ENCODE peak calls at places on chromosomes 11 and 22, in eight cellular contexts. K is nucleus accumbens, R is SW480, C is iris pigment epithelial cell, N is renal cortical epithelial cell, P is LoVo, G is M059J, J is naive B cell. L is an unnamed sample.

GRCh38 chr11:35893796-35894475 is 49.9 kb upstream of the LDLRAD3 start:
- DNase-seq in G (peak), J (no peak), C (peak), N (peak), K (no peak), R (peak), P (peak), L (no peak)

GRCh38 chr22:45502215-45503070 is at the start of gene FBLN1:
- DNase-seq in P (no peak), R (peak), K (no peak), G (peak), N (no peak), J (no peak), C (no peak), L (no peak)

GRCh38 chr11:64322925-64323260 is 5.0 kb downstream of the PRDX5 start:
- DNase-seq in J (no peak), P (no peak), N (no peak), G (no peak), C (no peak), R (peak), K (no peak), L (no peak)

GRCh38 chr11:117071344-117071787 is 26.9 kb downstream of the SIK3 start:
- DNase-seq in K (no peak), C (peak), P (peak), G (peak), J (no peak), R (no peak), N (peak), L (peak)

GRCh38 chr11:97751405-97751804 is 1269.3 kb upstream of the CNTN5 start:
- DNase-seq in N (no peak), G (no peak), C (no peak), J (no peak), K (no peak), R (no peak), P (no peak), L (no peak)

GRCh38 chr11:20250644-20251247 is 90.5 kb upstream of the DBX1 start:
- DNase-seq in J (no peak), C (no peak), G (no peak), R (no peak), P (no peak), K (no peak), N (no peak), L (no peak)

GRCh38 chr11:114822038-114822437 is 143.7 kb downstream of the NXPE2 start:
- DNase-seq in N (no peak), G (no peak), R (no peak), K (no peak), C (no peak), P (no peak), J (no peak), L (no peak)

GRCh38 chr22:36303874-36304273 is 50.9 kb downstream of the APOL1 start:
- DNase-seq in R (peak), N (no peak), P (peak), G (no peak), J (no peak), K (no peak), C (no peak), L (no peak)

GRCh38 chr11:111378773-111379499 is at the start of gene POU2AF1:
- DNase-seq in K (no peak), R (peak), N (no peak), J (peak), C (peak), P (no peak), G (peak), L (no peak)

GRCh38 chr11:86230196-86230813 is 14.2 kb upstream of the EED start:
- DNase-seq in C (no peak), J (no peak), R (peak), N (peak), P (no peak), G (peak), K (no peak), L (peak)

GRCh38 chr11:65352783-65353182 is 1.8 kb upstream of the TIGD3 start:
- DNase-seq in R (no peak), K (no peak), P (no peak), J (no peak), C (no peak), N (peak), G (peak), L (peak)

GRCh38 chr22:41913842-41914534 is 886 bp downstream of the SHISA8 start:
- DNase-seq in C (no peak), N (no peak), K (no peak), G (no peak), P (no peak), R (no peak), J (no peak), L (no peak)

GRCh38 chr11:76796511-76797203 is 13.5 kb downstream of the TSKU start:
- DNase-seq in K (no peak), R (no peak), N (no peak), J (no peak), P (no peak), C (no peak), G (no peak), L (no peak)

GRCh38 chr11:17542249-17542648 is 2.0 kb downstream of the USH1C start:
- DNase-seq in R (peak), K (no peak), N (peak), G (no peak), P (peak), C (no peak), J (no peak), L (no peak)

GRCh38 chr11:119432484-119433368 is 9.8 kb upstream of the THY1 start:
- DNase-seq in P (peak), G (peak), J (no peak), R (peak), K (no peak), C (peak), N (peak), L (no peak)

GRCh38 chr11:13965337-13965736 is 2.8 kb downstream of the SPON1 start:
- DNase-seq in N (peak), P (peak), C (no peak), K (no peak), G (no peak), J (no peak), R (peak), L (no peak)

GRCh38 chr11:36253238-36253637 is 36.0 kb downstream of the COMMD9 start:
- DNase-seq in P (no peak), K (peak), G (no peak), R (no peak), C (no peak), J (no peak), N (no peak), L (no peak)

GRCh38 chr11:123505546-123506299 is 75.7 kb downstream of the GRAMD1B start:
- DNase-seq in N (peak), P (no peak), K (no peak), C (no peak), G (no peak), J (no peak), R (no peak), L (no peak)

GRCh38 chr11:79182794-79183193 is 258.0 kb downstream of the TENM4 start:
- DNase-seq in G (peak), K (no peak), C (peak), N (no peak), J (no peak), P (no peak), R (no peak), L (no peak)

GRCh38 chr11:110087820-110088534 is 5.2 kb upstream of the ZC3H12C start:
- DNase-seq in P (no peak), G (peak), K (no peak), J (no peak), C (peak), R (no peak), N (peak), L (no peak)

GRCh38 chr22:44263547-44263946 is 49.2 kb downstream of the SHISAL1 start:
- DNase-seq in P (no peak), R (no peak), K (no peak), N (no peak), J (no peak), G (no peak), C (no peak), L (no peak)